ENCODE peak calls at places on chromosomes 1 and 21, in eight cellular contexts. H is left ventricle myocardium superior, B is uterus, U is epithelial cell of esophagus, S is nucleus accumbens, N is tibial artery, Q is progenitor cell of endocrine pancreas, A is NCI-H748 treated with DMSO at 0.1 percent for 48 hours. O is an unnamed sample.

GRCh38 chr1:203049077-203049476 is 22.8 kb downstream of the PPFIA4 start:
- DNase-seq in U (no peak), B (no peak), Q (no peak), A (no peak), N (no peak), H (no peak), S (no peak), O (no peak)

GRCh38 chr1:16391408-16391807 is 24.4 kb downstream of the SZRD1 start:
- DNase-seq in A (no peak), H (no peak), U (no peak), S (no peak), Q (no peak), B (no peak), N (no peak), O (no peak)

GRCh38 chr1:111841746-111842145 is 86.0 kb downstream of the DDX20 start:
- DNase-seq in S (no peak), H (no peak), B (no peak), A (no peak), U (no peak), Q (no peak), N (no peak), O (no peak)

GRCh38 chr1:105636052-105636451 is 1420.4 kb upstream of the PRMT6 start:
- DNase-seq in U (no peak), B (no peak), H (no peak), A (no peak), Q (no peak), S (no peak), N (no peak), O (no peak)

GRCh38 chr21:24115141-24115540 is 1492.1 kb downstream of the MRPL39 start:
- DNase-seq in A (no peak), B (no peak), N (no peak), H (no peak), Q (no peak), U (no peak), S (no peak), O (no peak)

GRCh38 chr1:23018661-23019093 is 591 bp upstream of the KDM1A start:
- DNase-seq in S (no peak), Q (no peak), B (peak; percentile 24), U (peak; percentile 43), A (no peak), N (no peak), H (no peak), O (peak; percentile 50)

GRCh38 chr1:200535605-200536004 is 84.9 kb downstream of the KIF14 start:
- DNase-seq in A (no peak), H (no peak), N (no peak), S (no peak), U (peak; percentile 86), B (no peak), Q (no peak), O (peak; percentile 64)

GRCh38 chr1:56578963-56579875 is at the start of gene PLPP3:
- DNase-seq in S (peak; percentile 67), H (peak; percentile 91), B (peak; percentile 90), Q (peak; percentile 51), N (peak; percentile 90), A (peak; percentile 47), U (peak; percentile 87), O (peak; percentile 23)

GRCh38 chr1:59026472-59026948 is 242.7 kb upstream of the JUN start:
- DNase-seq in Q (no peak), H (no peak), U (peak; percentile 53), A (no peak), B (no peak), S (no peak), N (no peak), O (no peak)

GRCh38 chr1:119712342-119713038 is 756 bp downstream of the PHGDH start:
- DNase-seq in A (peak; percentile 34), S (peak; percentile 61), B (peak; percentile 82), U (peak; percentile 80), H (peak; percentile 83), N (peak; percentile 88), Q (peak; percentile 62), O (peak; percentile 67)

GRCh38 chr1:29357452-29357851 is 121.1 kb downstream of the PTPRU start:
- DNase-seq in B (no peak), Q (no peak), N (no peak), U (no peak), A (no peak), S (no peak), H (no peak), O (no peak)

GRCh38 chr1:239786464-239786863 is 305.2 kb upstream of the FMN2 start:
- DNase-seq in S (no peak), A (no peak), U (no peak), Q (no peak), B (no peak), N (no peak), H (no peak), O (no peak)

GRCh38 chr1:88741413-88741812 is 57.3 kb downstream of the PKN2 start:
- DNase-seq in A (no peak), Q (no peak), B (no peak), S (no peak), N (no peak), H (no peak), U (peak; percentile 61), O (no peak)

GRCh38 chr1:244218220-244218619 is 167.1 kb downstream of the ZBTB18 start:
- DNase-seq in U (no peak), H (no peak), N (no peak), B (no peak), Q (no peak), S (peak; percentile 49), A (no peak), O (no peak)

GRCh38 chr1:26529655-26530539 is at the start of gene RPS6KA1:
- DNase-seq in U (peak; percentile 60), N (no peak), S (peak; percentile 50), B (peak; percentile 33), A (no peak), H (peak; percentile 78), Q (peak; percentile 66), O (peak; percentile 28)

GRCh38 chr1:205279986-205280385 is 41.6 kb downstream of the NUAK2 start:
- DNase-seq in U (peak; percentile 72), N (no peak), H (no peak), A (no peak), S (no peak), B (no peak), Q (no peak), O (no peak)

GRCh38 chr1:29643281-29643680 is 407.0 kb downstream of the PTPRU start:
- DNase-seq in Q (no peak), H (no peak), A (no peak), U (no peak), B (no peak), N (no peak), S (no peak), O (no peak)

GRCh38 chr21:18545908-18546307 is 142.3 kb upstream of the TMPRSS15 start:
- DNase-seq in A (no peak), B (no peak), U (no peak), Q (no peak), N (no peak), H (no peak), S (no peak), O (no peak)

GRCh38 chr1:62924983-62925790 is 141.3 kb downstream of the ATG4C start:
- DNase-seq in B (no peak), A (no peak), Q (no peak), U (no peak), N (no peak), H (no peak), S (no peak), O (no peak)

GRCh38 chr1:181919729-181919991 is 141.9 kb downstream of the ZNF648 start:
- DNase-seq in N (no peak), Q (no peak), S (no peak), A (no peak), U (no peak), H (no peak), B (no peak), O (no peak)

GRCh38 chr1:22143065-22143514 is at the start of gene WNT4:
- DNase-seq in S (no peak), U (peak; percentile 61), N (no peak), B (no peak), H (peak; percentile 67), Q (peak; percentile 36), A (no peak), O (peak; percentile 55)

GRCh38 chr21:32917392-32918135 is 108.2 kb upstream of the OLIG2 start:
- DNase-seq in S (peak; percentile 7), N (peak; percentile 48), Q (no peak), A (no peak), U (no peak), H (peak; percentile 30), B (no peak), O (no peak)

GRCh38 chr1:15758537-15758936 is at the start of gene FBLIM1:
- DNase-seq in S (no peak), N (no peak), B (peak; percentile 54), U (peak; percentile 40), H (peak; percentile 73), A (no peak), Q (peak; percentile 60), O (peak; percentile 66)

GRCh38 chr21:29125199-29125598 is 5.2 kb upstream of the MAP3K7CL start:
- DNase-seq in U (no peak), A (no peak), Q (no peak), H (no peak), N (no peak), S (no peak), B (no peak), O (no peak)

GRCh38 chr1:114010433-114011184 is 31.3 kb downstream of the OLFML3 start:
- DNase-seq in S (no peak), B (no peak), H (no peak), U (no peak), N (no peak), Q (no peak), A (no peak), O (no peak)

GRCh38 chr1:167105841-167106461 is 12.1 kb downstream of the STYXL2 start:
- DNase-seq in H (no peak), N (no peak), B (no peak), U (no peak), A (no peak), Q (no peak), S (no peak), O (no peak)

GRCh38 chr1:53285969-53286760 is 41.7 kb downstream of the LRP8 start:
- DNase-seq in S (no peak), N (no peak), Q (no peak), B (no peak), H (no peak), A (no peak), U (no peak), O (no peak)

GRCh38 chr1:227949341-227949921 is 1.7 kb upstream of the WNT9A start:
- DNase-seq in S (no peak), Q (peak; percentile 8), A (no peak), N (no peak), B (no peak), H (no peak), U (no peak), O (no peak)

GRCh38 chr1:40745180-40745579 is 38.4 kb upstream of the KCNQ4 start:
- DNase-seq in B (no peak), Q (no peak), S (no peak), H (no peak), U (no peak), A (no peak), N (no peak), O (no peak)

GRCh38 chr1:97271906-97272788 is 550.6 kb downstream of the PTBP2 start:
- DNase-seq in N (no peak), A (no peak), H (no peak), U (peak; percentile 18), S (no peak), B (no peak), Q (no peak), O (no peak)

GRCh38 chr1:204180133-204180532 is 14.0 kb upstream of the REN start:
- DNase-seq in N (no peak), B (no peak), Q (no peak), U (no peak), H (no peak), S (no peak), A (no peak), O (no peak)

GRCh38 chr1:61079276-61079897 is 3.0 kb upstream of the NFIA start:
- DNase-seq in N (no peak), A (peak; percentile 69), Q (no peak), S (no peak), B (no peak), U (peak; percentile 43), H (no peak), O (peak; percentile 47)

GRCh38 chr1:221035680-221036153 is 156.5 kb downstream of the HLX start:
- DNase-seq in N (no peak), Q (no peak), B (no peak), H (no peak), A (no peak), S (no peak), U (peak; percentile 49), O (no peak)

GRCh38 chr1:170711682-170712081 is 47.8 kb downstream of the PRRX1 start:
- DNase-seq in A (no peak), Q (no peak), B (no peak), N (no peak), U (peak; percentile 25), H (no peak), S (no peak), O (no peak)